ENCODE peak calls at places on chromosomes 6 and 20, in six cellular contexts. One of them, this sample, is unnamed.

GRCh38 chr20:63247678-63248228 is 6.5 kb downstream of the NKAIN4 start:
- DNase-seq in left ventricle myocardium inferior: no peak
- DNase-seq in type B pancreatic cell: no peak
- DNase-seq in AG10803: no peak
- DNase-seq in mesendoderm: no peak
- DNase-seq in fibroblast of mammary gland: no peak
- DNase-seq in this sample: no peak

GRCh38 chr6:123214433-123214832 is 218.4 kb downstream of the CLVS2 start:
- DNase-seq in left ventricle myocardium inferior: no peak
- DNase-seq in type B pancreatic cell: no peak
- DNase-seq in mesendoderm: no peak
- DNase-seq in AG10803: no peak
- DNase-seq in fibroblast of mammary gland: no peak
- DNase-seq in this sample: no peak

GRCh38 chr20:10376271-10377075 is 57.5 kb downstream of the MKKS start:
- DNase-seq in mesendoderm: peak; percentile 31
- DNase-seq in AG10803: peak; percentile 50
- DNase-seq in left ventricle myocardium inferior: no peak
- DNase-seq in type B pancreatic cell: no peak
- DNase-seq in fibroblast of mammary gland: peak; percentile 64
- DNase-seq in this sample: no peak

GRCh38 chr20:31837896-31838397 is 7.5 kb downstream of the FOXS1 start:
- DNase-seq in fibroblast of mammary gland: peak; percentile 53
- DNase-seq in type B pancreatic cell: no peak
- DNase-seq in left ventricle myocardium inferior: no peak
- DNase-seq in mesendoderm: peak; percentile 53
- DNase-seq in AG10803: peak; percentile 65
- DNase-seq in this sample: no peak

GRCh38 chr6:88047510-88048150 is at the start of gene SPACA1:
- DNase-seq in type B pancreatic cell: no peak
- DNase-seq in left ventricle myocardium inferior: no peak
- DNase-seq in AG10803: no peak
- DNase-seq in fibroblast of mammary gland: no peak
- DNase-seq in mesendoderm: no peak
- DNase-seq in this sample: no peak

GRCh38 chr20:59242714-59243626 is 57.4 kb upstream of the EDN3 start:
- DNase-seq in type B pancreatic cell: no peak
- DNase-seq in fibroblast of mammary gland: no peak
- DNase-seq in mesendoderm: no peak
- DNase-seq in left ventricle myocardium inferior: no peak
- DNase-seq in AG10803: no peak
- DNase-seq in this sample: peak; percentile 52

GRCh38 chr6:19322691-19323470 is 514.3 kb upstream of the ID4 start:
- DNase-seq in AG10803: peak; percentile 83
- DNase-seq in fibroblast of mammary gland: no peak
- DNase-seq in left ventricle myocardium inferior: no peak
- DNase-seq in type B pancreatic cell: no peak
- DNase-seq in mesendoderm: no peak
- DNase-seq in this sample: no peak

GRCh38 chr20:47361268-47361665 is 4.8 kb upstream of the ZMYND8 start:
- DNase-seq in fibroblast of mammary gland: no peak
- DNase-seq in AG10803: no peak
- DNase-seq in mesendoderm: no peak
- DNase-seq in left ventricle myocardium inferior: no peak
- DNase-seq in type B pancreatic cell: no peak
- DNase-seq in this sample: no peak

GRCh38 chr6:103893082-103893481 is 966.6 kb downstream of the HACE1 start:
- DNase-seq in fibroblast of mammary gland: no peak
- DNase-seq in left ventricle myocardium inferior: no peak
- DNase-seq in mesendoderm: no peak
- DNase-seq in AG10803: no peak
- DNase-seq in type B pancreatic cell: no peak
- DNase-seq in this sample: no peak

GRCh38 chr6:19723533-19723932 is 113.6 kb upstream of the ID4 start:
- DNase-seq in type B pancreatic cell: no peak
- DNase-seq in fibroblast of mammary gland: peak; percentile 94
- DNase-seq in mesendoderm: peak; percentile 46
- DNase-seq in left ventricle myocardium inferior: no peak
- DNase-seq in AG10803: peak; percentile 87
- DNase-seq in this sample: no peak

GRCh38 chr6:14763616-14764015 is 482.3 kb upstream of the JARID2 start:
- DNase-seq in AG10803: no peak
- DNase-seq in left ventricle myocardium inferior: no peak
- DNase-seq in type B pancreatic cell: no peak
- DNase-seq in mesendoderm: no peak
- DNase-seq in fibroblast of mammary gland: no peak
- DNase-seq in this sample: no peak

GRCh38 chr20:58542411-58543095 is 27.4 kb upstream of the APCDD1L start:
- DNase-seq in type B pancreatic cell: peak; percentile 63
- DNase-seq in AG10803: no peak
- DNase-seq in left ventricle myocardium inferior: no peak
- DNase-seq in mesendoderm: no peak
- DNase-seq in fibroblast of mammary gland: peak; percentile 63
- DNase-seq in this sample: no peak

GRCh38 chr20:10291564-10292240 is 73.1 kb downstream of the SNAP25 start:
- DNase-seq in type B pancreatic cell: no peak
- DNase-seq in fibroblast of mammary gland: no peak
- DNase-seq in left ventricle myocardium inferior: no peak
- DNase-seq in mesendoderm: no peak
- DNase-seq in AG10803: no peak
- DNase-seq in this sample: no peak

GRCh38 chr20:40603057-40603651 is 85.9 kb downstream of the MAFB start:
- DNase-seq in fibroblast of mammary gland: no peak
- DNase-seq in mesendoderm: no peak
- DNase-seq in type B pancreatic cell: no peak
- DNase-seq in left ventricle myocardium inferior: no peak
- DNase-seq in AG10803: no peak
- DNase-seq in this sample: no peak

GRCh38 chr6:15841937-15842698 is 179.3 kb upstream of the DTNBP1 start:
- DNase-seq in AG10803: peak; percentile 2
- DNase-seq in left ventricle myocardium inferior: peak; percentile 30
- DNase-seq in mesendoderm: peak; percentile 54
- DNase-seq in fibroblast of mammary gland: no peak
- DNase-seq in type B pancreatic cell: no peak
- DNase-seq in this sample: no peak

GRCh38 chr6:84976516-84977420 is 212.4 kb upstream of the TBX18 start:
- DNase-seq in AG10803: peak; percentile 38
- DNase-seq in left ventricle myocardium inferior: no peak
- DNase-seq in mesendoderm: no peak
- DNase-seq in fibroblast of mammary gland: peak; percentile 71
- DNase-seq in type B pancreatic cell: no peak
- DNase-seq in this sample: no peak

GRCh38 chr20:4013041-4013440 is 2.3 kb downstream of the RNF24 start:
- DNase-seq in fibroblast of mammary gland: no peak
- DNase-seq in type B pancreatic cell: no peak
- DNase-seq in AG10803: no peak
- DNase-seq in left ventricle myocardium inferior: no peak
- DNase-seq in mesendoderm: no peak
- DNase-seq in this sample: no peak

GRCh38 chr20:44006578-44006977 is 91.9 kb downstream of the TOX2 start:
- DNase-seq in left ventricle myocardium inferior: no peak
- DNase-seq in fibroblast of mammary gland: no peak
- DNase-seq in mesendoderm: peak; percentile 60
- DNase-seq in type B pancreatic cell: no peak
- DNase-seq in AG10803: no peak
- DNase-seq in this sample: no peak

GRCh38 chr6:37192669-37193068 is 22.7 kb downstream of the PIM1 start:
- DNase-seq in left ventricle myocardium inferior: no peak
- DNase-seq in fibroblast of mammary gland: no peak
- DNase-seq in AG10803: no peak
- DNase-seq in mesendoderm: no peak
- DNase-seq in type B pancreatic cell: no peak
- DNase-seq in this sample: no peak

GRCh38 chr6:34035704-34036356 is 110.1 kb downstream of the GRM4 start:
- DNase-seq in left ventricle myocardium inferior: no peak
- DNase-seq in type B pancreatic cell: no peak
- DNase-seq in fibroblast of mammary gland: no peak
- DNase-seq in mesendoderm: no peak
- DNase-seq in AG10803: no peak
- DNase-seq in this sample: no peak

GRCh38 chr6:153804755-153805330 is 234.2 kb upstream of the OPRM1 start:
- DNase-seq in left ventricle myocardium inferior: no peak
- DNase-seq in fibroblast of mammary gland: no peak
- DNase-seq in mesendoderm: no peak
- DNase-seq in type B pancreatic cell: no peak
- DNase-seq in AG10803: no peak
- DNase-seq in this sample: no peak

GRCh38 chr20:38076548-38076947 is 43.0 kb downstream of the RPRD1B start:
- DNase-seq in type B pancreatic cell: no peak
- DNase-seq in fibroblast of mammary gland: no peak
- DNase-seq in left ventricle myocardium inferior: no peak
- DNase-seq in AG10803: no peak
- DNase-seq in mesendoderm: peak; percentile 35
- DNase-seq in this sample: no peak

This sample was measured in CD4-positive, alpha-beta memory T cell.